ENCODE peak calls at places on chromosomes 1 and 21, in six cellular contexts. One of them, this sample, is unnamed.

GRCh38 chr1:159823401-159823800 is 3.3 kb upstream of the SLAMF8 start:
- DNase-seq in CD4-positive, alpha-beta T cell: no peak
- DNase-seq in neuronal stem cell: no peak
- DNase-seq in body of pancreas: no peak
- DNase-seq in CD8-positive, alpha-beta T cell: no peak
- DNase-seq in dorsolateral prefrontal cortex: no peak
- DNase-seq in this sample: no peak

GRCh38 chr1:147417024-147417423 is 124.3 kb upstream of the BCL9 start:
- DNase-seq in CD8-positive, alpha-beta T cell: no peak
- DNase-seq in CD4-positive, alpha-beta T cell: no peak
- DNase-seq in body of pancreas: no peak
- DNase-seq in neuronal stem cell: no peak
- DNase-seq in dorsolateral prefrontal cortex: no peak
- DNase-seq in this sample: no peak

GRCh38 chr1:53835491-53835890 is 2.6 kb downstream of the NDC1 start:
- DNase-seq in CD8-positive, alpha-beta T cell: no peak
- DNase-seq in body of pancreas: no peak
- DNase-seq in dorsolateral prefrontal cortex: no peak
- DNase-seq in neuronal stem cell: no peak
- DNase-seq in CD4-positive, alpha-beta T cell: no peak
- DNase-seq in this sample: no peak

GRCh38 chr21:16085436-16085835 is 355.7 kb downstream of the USP25 start:
- DNase-seq in dorsolateral prefrontal cortex: no peak
- DNase-seq in CD4-positive, alpha-beta T cell: no peak
- DNase-seq in neuronal stem cell: no peak
- DNase-seq in CD8-positive, alpha-beta T cell: no peak
- DNase-seq in body of pancreas: no peak
- DNase-seq in this sample: no peak

GRCh38 chr1:215466361-215466760 is 100.7 kb upstream of the KCTD3 start:
- DNase-seq in body of pancreas: no peak
- DNase-seq in dorsolateral prefrontal cortex: no peak
- DNase-seq in CD4-positive, alpha-beta T cell: no peak
- DNase-seq in neuronal stem cell: no peak
- DNase-seq in CD8-positive, alpha-beta T cell: no peak
- DNase-seq in this sample: no peak

GRCh38 chr1:175918364-175918801 is 175.0 kb upstream of the TNR start:
- DNase-seq in CD8-positive, alpha-beta T cell: no peak
- DNase-seq in dorsolateral prefrontal cortex: no peak
- DNase-seq in CD4-positive, alpha-beta T cell: no peak
- DNase-seq in body of pancreas: no peak
- DNase-seq in neuronal stem cell: no peak
- DNase-seq in this sample: no peak

GRCh38 chr1:77614037-77614436 is 68.4 kb downstream of the ZZZ3 start:
- DNase-seq in body of pancreas: no peak
- DNase-seq in neuronal stem cell: no peak
- DNase-seq in CD8-positive, alpha-beta T cell: no peak
- DNase-seq in dorsolateral prefrontal cortex: no peak
- DNase-seq in CD4-positive, alpha-beta T cell: no peak
- DNase-seq in this sample: no peak

GRCh38 chr1:10319750-10320149 is 79.1 kb upstream of the PGD start:
- DNase-seq in neuronal stem cell: no peak
- DNase-seq in CD8-positive, alpha-beta T cell: no peak
- DNase-seq in CD4-positive, alpha-beta T cell: no peak
- DNase-seq in body of pancreas: no peak
- DNase-seq in dorsolateral prefrontal cortex: no peak
- DNase-seq in this sample: no peak

GRCh38 chr1:197144570-197145325 is 1.7 kb downstream of the ASPM start:
- DNase-seq in CD8-positive, alpha-beta T cell: no peak
- DNase-seq in neuronal stem cell: no peak
- DNase-seq in CD4-positive, alpha-beta T cell: no peak
- DNase-seq in dorsolateral prefrontal cortex: no peak
- DNase-seq in body of pancreas: no peak
- DNase-seq in this sample: no peak

GRCh38 chr1:38730511-38731397 is 128.8 kb downstream of the RRAGC start:
- DNase-seq in CD8-positive, alpha-beta T cell: no peak
- DNase-seq in CD4-positive, alpha-beta T cell: no peak
- DNase-seq in body of pancreas: no peak
- DNase-seq in neuronal stem cell: no peak
- DNase-seq in dorsolateral prefrontal cortex: no peak
- DNase-seq in this sample: no peak

GRCh38 chr1:241533375-241534115 is 1.4 kb downstream of the KMO start:
- DNase-seq in body of pancreas: no peak
- DNase-seq in CD4-positive, alpha-beta T cell: no peak
- DNase-seq in neuronal stem cell: no peak
- DNase-seq in dorsolateral prefrontal cortex: no peak
- DNase-seq in CD8-positive, alpha-beta T cell: no peak
- DNase-seq in this sample: no peak

GRCh38 chr1:54069792-54070548 is 16.6 kb downstream of the TCEANC2 start:
- DNase-seq in dorsolateral prefrontal cortex: no peak
- DNase-seq in CD4-positive, alpha-beta T cell: no peak
- DNase-seq in neuronal stem cell: peak; percentile 14
- DNase-seq in body of pancreas: no peak
- DNase-seq in CD8-positive, alpha-beta T cell: no peak
- DNase-seq in this sample: no peak

GRCh38 chr1:177983824-177984528 is 14.1 kb upstream of the SEC16B start:
- DNase-seq in body of pancreas: peak; percentile 81
- DNase-seq in CD8-positive, alpha-beta T cell: no peak
- DNase-seq in dorsolateral prefrontal cortex: no peak
- DNase-seq in CD4-positive, alpha-beta T cell: no peak
- DNase-seq in neuronal stem cell: peak; percentile 53
- DNase-seq in this sample: no peak

GRCh38 chr1:12046749-12047119 is 16.4 kb upstream of the TNFRSF8 start:
- DNase-seq in neuronal stem cell: no peak
- DNase-seq in CD4-positive, alpha-beta T cell: no peak
- DNase-seq in body of pancreas: no peak
- DNase-seq in CD8-positive, alpha-beta T cell: no peak
- DNase-seq in dorsolateral prefrontal cortex: no peak
- DNase-seq in this sample: no peak

GRCh38 chr21:26966978-26967913 is at the start of gene ADAMTS5:
- DNase-seq in dorsolateral prefrontal cortex: peak; percentile 53
- DNase-seq in neuronal stem cell: peak; percentile 42
- DNase-seq in body of pancreas: peak; percentile 19
- DNase-seq in CD8-positive, alpha-beta T cell: no peak
- DNase-seq in CD4-positive, alpha-beta T cell: no peak
- DNase-seq in this sample: peak; percentile 33

GRCh38 chr1:194062526-194062925 is 876.1 kb upstream of the B3GALT2 start:
- DNase-seq in dorsolateral prefrontal cortex: no peak
- DNase-seq in body of pancreas: no peak
- DNase-seq in CD4-positive, alpha-beta T cell: no peak
- DNase-seq in neuronal stem cell: no peak
- DNase-seq in CD8-positive, alpha-beta T cell: no peak
- DNase-seq in this sample: no peak

GRCh38 chr1:159821171-159821867 is 5.4 kb upstream of the SLAMF8 start:
- DNase-seq in CD4-positive, alpha-beta T cell: no peak
- DNase-seq in body of pancreas: no peak
- DNase-seq in CD8-positive, alpha-beta T cell: peak; percentile 25
- DNase-seq in dorsolateral prefrontal cortex: peak; percentile 78
- DNase-seq in neuronal stem cell: no peak
- DNase-seq in this sample: no peak

GRCh38 chr1:89938171-89939055 is 56.5 kb upstream of the ZNF326 start:
- DNase-seq in neuronal stem cell: no peak
- DNase-seq in CD4-positive, alpha-beta T cell: no peak
- DNase-seq in dorsolateral prefrontal cortex: no peak
- DNase-seq in body of pancreas: no peak
- DNase-seq in CD8-positive, alpha-beta T cell: no peak
- DNase-seq in this sample: no peak

GRCh38 chr1:88327391-88328267 is 356.4 kb upstream of the PKN2 start:
- DNase-seq in neuronal stem cell: no peak
- DNase-seq in CD8-positive, alpha-beta T cell: no peak
- DNase-seq in body of pancreas: peak; percentile 37
- DNase-seq in dorsolateral prefrontal cortex: no peak
- DNase-seq in CD4-positive, alpha-beta T cell: no peak
- DNase-seq in this sample: no peak

GRCh38 chr1:7491089-7491817 is 279.8 kb upstream of the VAMP3 start:
- DNase-seq in CD8-positive, alpha-beta T cell: no peak
- DNase-seq in CD4-positive, alpha-beta T cell: no peak
- DNase-seq in body of pancreas: no peak
- DNase-seq in dorsolateral prefrontal cortex: no peak
- DNase-seq in neuronal stem cell: no peak
- DNase-seq in this sample: no peak

GRCh38 chr21:23876925-23877558 is 1730.2 kb downstream of the MRPL39 start:
- DNase-seq in CD8-positive, alpha-beta T cell: no peak
- DNase-seq in CD4-positive, alpha-beta T cell: no peak
- DNase-seq in dorsolateral prefrontal cortex: no peak
- DNase-seq in body of pancreas: no peak
- DNase-seq in neuronal stem cell: no peak
- DNase-seq in this sample: no peak

GRCh38 chr1:64873576-64873975 is 92.8 kb downstream of the JAK1 start:
- DNase-seq in body of pancreas: no peak
- DNase-seq in CD8-positive, alpha-beta T cell: no peak
- DNase-seq in dorsolateral prefrontal cortex: no peak
- DNase-seq in CD4-positive, alpha-beta T cell: no peak
- DNase-seq in neuronal stem cell: no peak
- DNase-seq in this sample: no peak

GRCh38 chr21:36918291-36918690 is 48.2 kb downstream of the HLCS start:
- DNase-seq in body of pancreas: no peak
- DNase-seq in neuronal stem cell: no peak
- DNase-seq in CD4-positive, alpha-beta T cell: no peak
- DNase-seq in CD8-positive, alpha-beta T cell: no peak
- DNase-seq in dorsolateral prefrontal cortex: no peak
- DNase-seq in this sample: no peak

GRCh38 chr1:3670823-3671251 is 18.5 kb downstream of the TP73 start:
- DNase-seq in body of pancreas: peak; percentile 22
- DNase-seq in CD8-positive, alpha-beta T cell: no peak
- DNase-seq in dorsolateral prefrontal cortex: no peak
- DNase-seq in neuronal stem cell: no peak
- DNase-seq in CD4-positive, alpha-beta T cell: no peak
- DNase-seq in this sample: no peak

GRCh38 chr21:25708467-25709065 is 26.1 kb downstream of the ATP5PF start:
- DNase-seq in neuronal stem cell: peak; percentile 38
- DNase-seq in dorsolateral prefrontal cortex: no peak
- DNase-seq in CD8-positive, alpha-beta T cell: peak; percentile 58
- DNase-seq in body of pancreas: peak; percentile 32
- DNase-seq in CD4-positive, alpha-beta T cell: peak; percentile 15
- DNase-seq in this sample: no peak

GRCh38 chr1:117541585-117541984 is 64.3 kb upstream of the TENT5C start:
- DNase-seq in body of pancreas: no peak
- DNase-seq in CD4-positive, alpha-beta T cell: no peak
- DNase-seq in dorsolateral prefrontal cortex: no peak
- DNase-seq in CD8-positive, alpha-beta T cell: no peak
- DNase-seq in neuronal stem cell: no peak
- DNase-seq in this sample: no peak

DNA sequence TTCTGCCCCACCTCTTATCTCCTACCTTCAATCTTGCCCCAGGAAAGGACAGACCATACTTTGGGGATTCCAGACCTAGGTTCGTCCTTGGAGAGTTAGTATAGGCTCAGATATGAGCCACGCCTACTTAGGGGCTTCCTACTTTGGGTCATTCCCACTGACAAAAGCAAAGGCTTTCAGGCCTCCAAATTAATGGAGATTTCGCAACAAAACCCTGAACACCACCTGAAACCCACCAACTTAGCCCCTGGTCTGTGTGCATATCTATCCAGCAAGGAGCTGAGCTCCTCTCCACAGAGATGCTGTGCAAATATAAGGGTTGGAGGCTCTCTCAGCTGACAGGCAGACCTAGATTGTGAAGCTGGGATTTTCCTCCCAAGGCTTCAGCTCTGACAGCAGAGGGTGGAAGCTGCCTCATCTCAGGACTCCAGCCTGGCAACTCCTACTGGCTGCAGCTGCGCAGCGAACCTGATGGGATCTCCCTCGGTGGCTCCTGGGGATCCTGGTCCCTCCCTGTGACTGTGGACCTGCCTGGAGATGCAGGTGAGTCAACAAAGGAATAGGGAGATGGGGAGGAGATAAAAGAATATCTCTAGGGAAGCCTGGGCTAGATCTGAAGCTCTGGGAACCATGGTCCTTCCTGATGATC is 2.1 kb downstream of the MPL start:
- DNase-seq in CD8-positive, alpha-beta T cell: no peak
- DNase-seq in body of pancreas: no peak
- DNase-seq in neuronal stem cell: no peak
- DNase-seq in CD4-positive, alpha-beta T cell: no peak
- DNase-seq in dorsolateral prefrontal cortex: no peak
- DNase-seq in this sample: no peak
- H3K27ac ChIP-seq in CD8-positive, alpha-beta T cell: no peak overlapping the region
- H3K27ac ChIP-seq in body of pancreas: no peak overlapping the region
- H3K27ac ChIP-seq in neuronal stem cell: no peak overlapping the region
- H3K27ac ChIP-seq in CD4-positive, alpha-beta T cell: no peak overlapping the region
- H3K27ac ChIP-seq in dorsolateral prefrontal cortex: no peak overlapping the region
- H3K27ac ChIP-seq in this sample: no peak overlapping the region

DNA sequence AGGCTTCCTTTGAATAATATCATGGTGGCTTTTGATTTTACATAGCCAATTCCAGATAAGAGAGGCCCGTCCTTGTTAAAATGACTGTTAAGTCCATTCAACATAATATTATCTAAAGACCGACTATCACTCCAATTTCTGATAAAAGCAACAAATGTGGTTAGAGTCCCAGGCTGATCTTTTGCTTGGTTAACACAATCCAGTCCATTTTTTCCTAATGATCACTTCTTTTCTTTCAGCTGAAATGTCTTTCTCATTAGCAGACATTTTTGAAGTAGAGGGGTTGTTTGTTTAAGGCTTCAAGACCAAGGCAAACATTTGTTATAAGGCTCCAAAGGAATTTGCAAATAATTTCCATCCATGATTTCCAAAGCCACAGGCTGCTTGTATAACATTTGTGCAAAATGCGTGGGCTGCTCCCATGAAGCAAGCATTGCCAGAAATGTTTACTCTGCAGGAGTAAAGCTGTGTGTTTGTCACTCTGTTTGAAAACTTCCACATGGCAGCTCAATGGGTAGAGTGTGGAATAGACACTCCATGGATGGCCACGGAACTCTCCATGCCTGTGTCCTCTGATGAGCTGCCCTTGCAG is 111.5 kb downstream of the PSMG1 start:
- DNase-seq in dorsolateral prefrontal cortex: no peak
- DNase-seq in body of pancreas: no peak
- DNase-seq in neuronal stem cell: no peak
- DNase-seq in CD8-positive, alpha-beta T cell: no peak
- DNase-seq in CD4-positive, alpha-beta T cell: no peak
- DNase-seq in this sample: no peak
- H3K27ac ChIP-seq in dorsolateral prefrontal cortex: no peak overlapping the region
- H3K27ac ChIP-seq in body of pancreas: no peak overlapping the region
- H3K27ac ChIP-seq in neuronal stem cell: no peak overlapping the region
- H3K27ac ChIP-seq in CD8-positive, alpha-beta T cell: no peak overlapping the region
- H3K27ac ChIP-seq in CD4-positive, alpha-beta T cell: no peak overlapping the region
- H3K27ac ChIP-seq in this sample: no peak overlapping the region

GRCh38 chr1:182107218-182107617 is 45.7 kb upstream of the ZNF648 start:
- DNase-seq in neuronal stem cell: no peak
- DNase-seq in CD4-positive, alpha-beta T cell: no peak
- DNase-seq in dorsolateral prefrontal cortex: no peak
- DNase-seq in CD8-positive, alpha-beta T cell: no peak
- DNase-seq in body of pancreas: no peak
- DNase-seq in this sample: no peak

GRCh38 chr1:182098301-182098700 is 36.8 kb upstream of the ZNF648 start:
- DNase-seq in neuronal stem cell: no peak
- DNase-seq in CD4-positive, alpha-beta T cell: no peak
- DNase-seq in CD8-positive, alpha-beta T cell: no peak
- DNase-seq in body of pancreas: no peak
- DNase-seq in dorsolateral prefrontal cortex: no peak
- DNase-seq in this sample: no peak

GRCh38 chr1:182101415-182102041 is 40.0 kb upstream of the ZNF648 start:
- DNase-seq in CD4-positive, alpha-beta T cell: no peak
- DNase-seq in neuronal stem cell: peak; percentile 74
- DNase-seq in dorsolateral prefrontal cortex: no peak
- DNase-seq in CD8-positive, alpha-beta T cell: no peak
- DNase-seq in body of pancreas: peak; percentile 65
- DNase-seq in this sample: no peak

GRCh38 chr1:182102042-182102416 is 40.5 kb upstream of the ZNF648 start:
- DNase-seq in body of pancreas: no peak
- DNase-seq in CD4-positive, alpha-beta T cell: no peak
- DNase-seq in CD8-positive, alpha-beta T cell: no peak
- DNase-seq in dorsolateral prefrontal cortex: no peak
- DNase-seq in neuronal stem cell: no peak
- DNase-seq in this sample: no peak
- H3K27ac ChIP-seq in body of pancreas: peak overlapping the region; percentile 40
- H3K27ac ChIP-seq in CD4-positive, alpha-beta T cell: no peak overlapping the region
- H3K27ac ChIP-seq in CD8-positive, alpha-beta T cell: no peak overlapping the region
- H3K27ac ChIP-seq in dorsolateral prefrontal cortex: no peak overlapping the region
- H3K27ac ChIP-seq in neuronal stem cell: no peak overlapping the region
- H3K27ac ChIP-seq in this sample: no peak overlapping the region

GRCh38 chr1:108877324-108877812 is 583 bp downstream of the GPSM2 start:
- DNase-seq in body of pancreas: no peak
- DNase-seq in dorsolateral prefrontal cortex: peak; percentile 28
- DNase-seq in CD4-positive, alpha-beta T cell: no peak
- DNase-seq in CD8-positive, alpha-beta T cell: no peak
- DNase-seq in neuronal stem cell: peak; percentile 8
- DNase-seq in this sample: no peak
- H3K27ac ChIP-seq in body of pancreas: peak overlapping the region; percentile 48
- H3K27ac ChIP-seq in dorsolateral prefrontal cortex: peak overlapping the region; percentile 98
- H3K27ac ChIP-seq in CD4-positive, alpha-beta T cell: no peak overlapping the region
- H3K27ac ChIP-seq in CD8-positive, alpha-beta T cell: peak overlapping the region; percentile 18
- H3K27ac ChIP-seq in neuronal stem cell: no peak overlapping the region
- H3K27ac ChIP-seq in this sample: peak overlapping the region; percentile 62